ENCODE peak calls at places on chromosomes 1 and 21, in eight cellular contexts. F is epithelial cell of esophagus, C is tibial nerve, P is pancreas, B is left lung, I is natural killer cell, U is brain microvascular endothelial cell, O is progenitor cell of endocrine pancreas. T is an unnamed sample.
A peak's percentile ranks its signal among the peaks of the same experiment; 100 is the strongest.

GRCh38 chr1:110565565-110565964 is 40.6 kb downstream of the KCNA2 start:
- DNase-seq in F (no peak), C (no peak), P (no peak), B (no peak), I (no peak), U (no peak), O (no peak), T (no peak)

GRCh38 chr1:219792337-219793021 is 135.9 kb downstream of the SLC30A10 start:
- DNase-seq in F (peak; percentile 22), C (no peak), P (no peak), B (no peak), I (no peak), U (peak; percentile 77), O (no peak), T (no peak)

GRCh38 chr1:246528933-246529731 is 22.1 kb upstream of the SMYD3 start:
- DNase-seq in F (no peak), C (no peak), P (no peak), B (no peak), I (no peak), U (no peak), O (no peak), T (no peak)

GRCh38 chr1:174040387-174040786 is 18.2 kb upstream of the RC3H1 start:
- DNase-seq in F (peak; percentile 94), C (no peak), P (no peak), B (no peak), I (no peak), U (peak; percentile 89), O (no peak), T (no peak)

GRCh38 chr1:48402619-48403018 is 69.4 kb downstream of the SPATA6 start:
- DNase-seq in F (no peak), C (no peak), P (no peak), B (no peak), I (no peak), U (no peak), O (no peak), T (no peak)

GRCh38 chr1:52157582-52157981 is 15.7 kb downstream of the ZFYVE9 start:
- DNase-seq in F (no peak), C (no peak), P (no peak), B (no peak), I (no peak), U (no peak), O (no peak), T (no peak)

GRCh38 chr1:928825-929661 is 5.3 kb downstream of the SAMD11 start:
- DNase-seq in F (no peak), C (no peak), P (no peak), B (no peak), I (no peak), U (no peak), O (no peak), T (no peak)

GRCh38 chr1:31923905-31924304 is 14.3 kb downstream of the PTP4A2 start:
- DNase-seq in F (no peak), C (no peak), P (no peak), B (no peak), I (no peak), U (no peak), O (no peak), T (no peak)

GRCh38 chr1:196558424-196558823 is 49.8 kb downstream of the KCNT2 start:
- DNase-seq in F (peak; percentile 57), C (no peak), P (no peak), B (no peak), I (no peak), U (peak; percentile 67), O (no peak), T (no peak)

GRCh38 chr1:204296431-204296988 is 63.2 kb downstream of the PLEKHA6 start:
- DNase-seq in F (no peak), C (no peak), P (no peak), B (no peak), I (no peak), U (no peak), O (no peak), T (no peak)

GRCh38 chr1:3922851-3923250 is 22.8 kb upstream of the C1orf174 start:
- DNase-seq in F (no peak), C (no peak), P (no peak), B (no peak), I (no peak), U (no peak), O (no peak), T (no peak)

GRCh38 chr1:101239095-101240040 is 2.5 kb downstream of the S1PR1 start:
- DNase-seq in F (no peak), C (no peak), P (no peak), B (peak; percentile 58), I (peak; percentile 60), U (no peak), O (no peak), T (no peak)

GRCh38 chr1:56627019-56627635 is 18.0 kb upstream of the PRKAA2 start:
- DNase-seq in F (no peak), C (no peak), P (no peak), B (no peak), I (no peak), U (no peak), O (no peak), T (no peak)

GRCh38 chr1:116567790-116568667 is 2.8 kb downstream of the CD58 start:
- DNase-seq in F (no peak), C (no peak), P (no peak), B (no peak), I (no peak), U (no peak), O (no peak), T (no peak)

GRCh38 chr21:46150491-46151121 is 4.8 kb downstream of the FTCD start:
- DNase-seq in F (no peak), C (peak; percentile 11), P (peak; percentile 14), B (peak; percentile 71), I (no peak), U (no peak), O (no peak), T (no peak)

GRCh38 chr1:19743180-19743579 is 56.5 kb downstream of the TMCO4 start:
- DNase-seq in F (no peak), C (no peak), P (no peak), B (no peak), I (no peak), U (no peak), O (no peak), T (no peak)

GRCh38 chr1:63843010-63843409 is 69.2 kb downstream of the ROR1 start:
- DNase-seq in F (no peak), C (no peak), P (no peak), B (no peak), I (no peak), U (no peak), O (no peak), T (no peak)

GRCh38 chr1:63845346-63845745 is 71.5 kb downstream of the ROR1 start:
- DNase-seq in F (no peak), C (no peak), P (no peak), B (no peak), I (no peak), U (no peak), O (no peak), T (no peak)

GRCh38 chr1:63847308-63847910 is 73.6 kb downstream of the ROR1 start:
- DNase-seq in F (peak; percentile 80), C (no peak), P (no peak), B (no peak), I (no peak), U (no peak), O (no peak), T (no peak)

GRCh38 chr1:63848764-63849548 is 75.1 kb downstream of the ROR1 start:
- DNase-seq in F (no peak), C (no peak), P (no peak), B (no peak), I (no peak), U (no peak), O (no peak), T (no peak)

GRCh38 chr1:63843884-63844283 is 70.1 kb downstream of the ROR1 start:
- DNase-seq in F (no peak), C (no peak), P (no peak), B (no peak), I (no peak), U (no peak), O (no peak), T (no peak)
- TF ChIP-seq CTCF in F (no peak), C (no peak), P (no peak), B (no peak), I (no peak), U (no peak), O (no peak), T (no peak)

GRCh38 chr1:153312569-153313186 is at the start of gene PGLYRP3:
- DNase-seq in F (peak; percentile 74), C (no peak), P (no peak), B (no peak), I (no peak), U (no peak), O (no peak), T (no peak)
- TF ChIP-seq CTCF in F (no peak), C (no peak), P (no peak), B (no peak), I (no peak), U (no peak), O (no peak), T (no peak)

DNA sequence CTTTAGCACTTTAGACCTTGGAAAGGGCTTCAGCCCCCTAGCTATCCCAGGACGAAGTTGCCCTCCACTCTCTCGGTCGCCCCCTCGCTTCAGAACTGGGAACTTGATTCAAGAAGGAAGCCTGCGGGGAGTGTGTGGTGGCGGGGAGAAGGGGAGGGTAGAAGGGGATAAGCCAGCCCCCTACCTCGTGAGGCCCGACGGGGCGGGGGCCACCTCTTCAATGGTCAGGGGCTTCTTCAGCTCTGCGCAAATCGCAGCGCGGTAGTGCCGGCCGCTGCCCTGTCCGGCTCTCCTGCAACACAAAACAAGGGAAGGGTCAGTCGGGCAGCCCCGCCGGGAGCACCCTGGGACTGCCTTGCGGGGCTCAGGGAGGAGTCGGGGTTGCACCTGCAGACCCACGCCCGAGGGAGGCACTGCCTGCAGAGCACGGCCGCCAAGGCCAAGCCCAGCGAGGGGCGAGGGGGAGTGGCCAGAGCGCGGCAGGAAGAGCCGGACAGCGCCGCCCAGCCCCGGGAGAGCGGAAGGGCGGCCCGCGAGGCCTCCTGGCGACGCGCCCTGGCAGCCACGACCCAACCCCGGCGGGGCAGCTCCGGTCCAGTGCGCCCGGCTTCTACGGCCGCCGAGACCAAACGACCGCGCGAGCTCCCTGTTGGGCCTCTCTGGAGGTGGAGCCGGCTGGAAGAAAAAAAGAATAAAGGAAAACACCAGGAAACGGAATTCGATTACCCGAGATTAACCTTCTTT is 56.2 kb upstream of the RASAL2 start:
- DNase-seq in F (peak; percentile 62), C (peak; percentile 62), P (peak; percentile 93), B (peak; percentile 96), I (no peak), U (peak; percentile 49), O (peak; percentile 68), T (peak; percentile 37)
- TF ChIP-seq CTCF in F (peak; percentile 66), C (no peak), P (peak; percentile 34), B (peak; percentile 47), I (no peak), U (peak; percentile 69), O (peak; percentile 52), T (peak; percentile 29)

DNA sequence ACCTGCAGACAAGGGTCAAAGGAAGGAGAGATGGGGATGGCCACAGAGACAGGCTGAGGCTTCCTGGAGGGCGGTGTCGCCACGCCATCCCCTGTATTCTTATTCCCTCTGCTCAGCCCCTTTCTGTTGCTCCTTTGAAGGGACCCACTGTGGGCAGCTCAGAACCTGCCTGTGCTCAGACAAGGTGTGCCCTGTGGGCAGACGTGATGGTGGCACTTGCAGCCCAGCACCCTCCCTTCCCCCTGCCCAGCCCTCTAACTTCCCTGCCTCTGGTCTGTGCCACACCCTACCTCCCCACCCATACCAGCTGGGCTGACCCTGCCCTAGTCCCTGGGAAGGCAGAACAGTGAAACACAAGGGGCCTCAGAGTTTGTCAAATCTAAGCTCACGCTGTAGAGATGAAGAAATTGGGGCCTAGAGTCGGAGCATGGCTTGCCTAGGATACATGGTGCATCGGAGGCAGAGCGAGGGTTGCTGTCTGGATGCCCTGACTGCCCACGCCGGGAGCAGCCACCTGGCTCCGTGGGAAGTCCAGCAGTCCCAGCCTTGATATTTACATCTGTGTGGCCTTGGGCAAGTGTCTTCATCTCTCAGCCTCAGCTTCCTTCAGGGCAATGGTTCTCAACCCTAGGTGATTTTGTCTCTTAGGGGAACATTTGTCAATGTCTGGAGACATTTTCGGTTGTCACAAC is 68.6 kb upstream of the RUNX3 start:
- DNase-seq in F (no peak), C (no peak), P (no peak), B (no peak), I (no peak), U (no peak), O (no peak), T (no peak)
- TF ChIP-seq CTCF in F (no peak), C (no peak), P (no peak), B (no peak), I (no peak), U (no peak), O (no peak), T (no peak)